ENCODE peak calls at places on chromosomes 1 and 21, in five cellular contexts. One of them, this sample, is unnamed.

GRCh38 chr1:194117582-194117981 is 931.2 kb upstream of the B3GALT2 start:
- DNase-seq in esophagus muscularis mucosa: no peak
- DNase-seq in mammary epithelial cell: no peak
- DNase-seq in AG10803: no peak
- DNase-seq in prostate gland: no peak
- DNase-seq in this sample: peak

GRCh38 chr21:45981641-45982255 is at the start of gene COL6A1:
- DNase-seq in esophagus muscularis mucosa: no peak
- DNase-seq in mammary epithelial cell: peak
- DNase-seq in AG10803: peak
- DNase-seq in prostate gland: peak
- DNase-seq in this sample: peak

GRCh38 chr1:215645182-215645581 is 78.1 kb downstream of the KCTD3 start:
- DNase-seq in esophagus muscularis mucosa: no peak
- DNase-seq in mammary epithelial cell: no peak
- DNase-seq in AG10803: no peak
- DNase-seq in prostate gland: no peak
- DNase-seq in this sample: no peak

GRCh38 chr1:201713093-201713810 is 115.7 kb upstream of the IPO9 start:
- DNase-seq in esophagus muscularis mucosa: peak
- DNase-seq in mammary epithelial cell: peak
- DNase-seq in AG10803: peak
- DNase-seq in prostate gland: peak
- DNase-seq in this sample: no peak

GRCh38 chr21:36430841-36431240 is 45.6 kb downstream of the CHAF1B start:
- DNase-seq in esophagus muscularis mucosa: no peak
- DNase-seq in mammary epithelial cell: peak
- DNase-seq in AG10803: no peak
- DNase-seq in prostate gland: no peak
- DNase-seq in this sample: no peak

GRCh38 chr1:73736125-73736524 is 461.9 kb downstream of the LRRIQ3 start:
- DNase-seq in esophagus muscularis mucosa: no peak
- DNase-seq in mammary epithelial cell: no peak
- DNase-seq in AG10803: no peak
- DNase-seq in prostate gland: no peak
- DNase-seq in this sample: no peak

GRCh38 chr1:103106426-103107321 is 1.6 kb downstream of the COL11A1 start:
- DNase-seq in esophagus muscularis mucosa: no peak
- DNase-seq in mammary epithelial cell: peak
- DNase-seq in AG10803: peak
- DNase-seq in prostate gland: peak
- DNase-seq in this sample: peak

GRCh38 chr1:55632906-55633305 is 417.7 kb upstream of the USP24 start:
- DNase-seq in esophagus muscularis mucosa: peak
- DNase-seq in mammary epithelial cell: peak
- DNase-seq in AG10803: no peak
- DNase-seq in prostate gland: no peak
- DNase-seq in this sample: no peak

GRCh38 chr1:194056169-194056568 is 869.8 kb upstream of the B3GALT2 start:
- DNase-seq in esophagus muscularis mucosa: no peak
- DNase-seq in mammary epithelial cell: no peak
- DNase-seq in AG10803: no peak
- DNase-seq in prostate gland: no peak
- DNase-seq in this sample: no peak

GRCh38 chr1:9629445-9630201 is 21.9 kb upstream of the PIK3CD start:
- DNase-seq in esophagus muscularis mucosa: no peak
- DNase-seq in mammary epithelial cell: no peak
- DNase-seq in AG10803: no peak
- DNase-seq in prostate gland: no peak
- DNase-seq in this sample: no peak

GRCh38 chr1:19651141-19651737 is 7.1 kb downstream of the NBL1 start:
- DNase-seq in esophagus muscularis mucosa: no peak
- DNase-seq in mammary epithelial cell: no peak
- DNase-seq in AG10803: peak
- DNase-seq in prostate gland: peak
- DNase-seq in this sample: peak

GRCh38 chr1:56302878-56303277 is 276.5 kb downstream of the PLPP3 start:
- DNase-seq in esophagus muscularis mucosa: no peak
- DNase-seq in mammary epithelial cell: no peak
- DNase-seq in AG10803: no peak
- DNase-seq in prostate gland: no peak
- DNase-seq in this sample: no peak

GRCh38 chr1:91608876-91609275 is 108.2 kb downstream of the CDC7 start:
- DNase-seq in esophagus muscularis mucosa: no peak
- DNase-seq in mammary epithelial cell: peak
- DNase-seq in AG10803: peak
- DNase-seq in prostate gland: no peak
- DNase-seq in this sample: no peak

GRCh38 chr1:25232027-25232865 is at the start of gene SYF2:
- DNase-seq in esophagus muscularis mucosa: peak
- DNase-seq in mammary epithelial cell: peak
- DNase-seq in AG10803: peak
- DNase-seq in prostate gland: peak
- DNase-seq in this sample: peak

GRCh38 chr1:229258031-229258850 is 12.7 kb upstream of the RAB4A start:
- DNase-seq in esophagus muscularis mucosa: no peak
- DNase-seq in mammary epithelial cell: no peak
- DNase-seq in AG10803: peak
- DNase-seq in prostate gland: peak
- DNase-seq in this sample: peak

GRCh38 chr1:9371391-9371935 is 78.8 kb downstream of the SPSB1 start:
- DNase-seq in esophagus muscularis mucosa: peak
- DNase-seq in mammary epithelial cell: no peak
- DNase-seq in AG10803: peak
- DNase-seq in prostate gland: peak
- DNase-seq in this sample: no peak

DNA sequence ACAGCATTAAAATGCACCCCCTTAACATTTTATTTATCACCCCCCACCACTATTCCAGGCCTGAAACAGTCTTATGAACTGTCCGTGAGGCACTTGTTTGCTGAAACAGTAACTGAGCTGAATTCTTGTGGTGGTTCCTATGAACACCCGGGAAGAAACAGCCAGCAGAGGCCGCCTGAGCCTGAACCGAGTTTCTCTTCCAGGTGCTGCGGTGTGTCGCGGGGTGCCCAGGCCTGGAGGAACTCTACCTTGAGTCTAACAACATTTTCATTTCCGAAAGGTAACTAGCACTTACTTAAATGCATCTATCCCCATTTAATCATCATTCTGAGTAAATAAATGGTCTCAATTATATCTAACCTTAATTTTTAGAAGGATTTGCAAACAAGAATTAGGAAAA is 66.8 kb downstream of the TBCE start:
- DNase-seq in esophagus muscularis mucosa: no peak
- DNase-seq in mammary epithelial cell: no peak
- DNase-seq in AG10803: no peak
- DNase-seq in prostate gland: no peak
- DNase-seq in this sample: peak
- TF ChIP-seq CTCF in esophagus muscularis mucosa: no peak
- TF ChIP-seq CTCF in mammary epithelial cell: no peak
- TF ChIP-seq CTCF in AG10803: no peak
- TF ChIP-seq CTCF in prostate gland: no peak
- TF ChIP-seq CTCF in this sample: no peak

GRCh38 chr21:44845418-44846200 is 27.7 kb upstream of the SUMO3 start:
- DNase-seq in esophagus muscularis mucosa: peak
- DNase-seq in mammary epithelial cell: no peak
- DNase-seq in AG10803: peak
- DNase-seq in prostate gland: no peak
- DNase-seq in this sample: peak
- TF ChIP-seq CTCF in esophagus muscularis mucosa: peak
- TF ChIP-seq CTCF in mammary epithelial cell: peak
- TF ChIP-seq CTCF in AG10803: peak
- TF ChIP-seq CTCF in prostate gland: no peak
- TF ChIP-seq CTCF in this sample: no peak

GRCh38 chr1:181111559-181111958 is 23.1 kb downstream of the IER5 start:
- DNase-seq in esophagus muscularis mucosa: no peak
- DNase-seq in mammary epithelial cell: peak
- DNase-seq in AG10803: no peak
- DNase-seq in prostate gland: no peak
- DNase-seq in this sample: no peak

GRCh38 chr1:181115367-181115684 is 26.8 kb downstream of the IER5 start:
- DNase-seq in esophagus muscularis mucosa: no peak
- DNase-seq in mammary epithelial cell: no peak
- DNase-seq in AG10803: no peak
- DNase-seq in prostate gland: no peak
- DNase-seq in this sample: no peak

GRCh38 chr1:181112071-181112929 is 23.8 kb downstream of the IER5 start:
- DNase-seq in esophagus muscularis mucosa: peak
- DNase-seq in mammary epithelial cell: peak
- DNase-seq in AG10803: peak
- DNase-seq in prostate gland: peak
- DNase-seq in this sample: no peak

GRCh38 chr1:181114574-181115366 is 26.3 kb downstream of the IER5 start:
- DNase-seq in esophagus muscularis mucosa: no peak
- DNase-seq in mammary epithelial cell: no peak
- DNase-seq in AG10803: no peak
- DNase-seq in prostate gland: no peak
- DNase-seq in this sample: no peak

GRCh38 chr1:181113061-181113695 is 24.7 kb downstream of the IER5 start:
- DNase-seq in esophagus muscularis mucosa: no peak
- DNase-seq in mammary epithelial cell: peak
- DNase-seq in AG10803: no peak
- DNase-seq in prostate gland: no peak
- DNase-seq in this sample: no peak
- TF ChIP-seq CTCF in esophagus muscularis mucosa: no peak
- TF ChIP-seq CTCF in mammary epithelial cell: no peak
- TF ChIP-seq CTCF in AG10803: no peak
- TF ChIP-seq CTCF in prostate gland: no peak
- TF ChIP-seq CTCF in this sample: no peak

GRCh38 chr21:27759091-27759659 is 792.3 kb upstream of the ADAMTS5 start:
- DNase-seq in esophagus muscularis mucosa: no peak
- DNase-seq in mammary epithelial cell: no peak
- DNase-seq in AG10803: peak
- DNase-seq in prostate gland: no peak
- DNase-seq in this sample: peak
- TF ChIP-seq CTCF in esophagus muscularis mucosa: peak
- TF ChIP-seq CTCF in mammary epithelial cell: peak
- TF ChIP-seq CTCF in AG10803: peak
- TF ChIP-seq CTCF in prostate gland: peak
- TF ChIP-seq CTCF in this sample: no peak

GRCh38 chr1:1780598-1781525 is 2.6 kb upstream of the NADK start:
- DNase-seq in esophagus muscularis mucosa: no peak
- DNase-seq in mammary epithelial cell: no peak
- DNase-seq in AG10803: no peak
- DNase-seq in prostate gland: no peak
- DNase-seq in this sample: no peak

GRCh38 chr1:1777950-1778826 is at the start of gene NADK:
- DNase-seq in esophagus muscularis mucosa: no peak
- DNase-seq in mammary epithelial cell: peak
- DNase-seq in AG10803: peak
- DNase-seq in prostate gland: peak
- DNase-seq in this sample: peak

GRCh38 chr1:1777510-1777909 is 760 bp downstream of the NADK start:
- DNase-seq in esophagus muscularis mucosa: no peak
- DNase-seq in mammary epithelial cell: no peak
- DNase-seq in AG10803: peak
- DNase-seq in prostate gland: no peak
- DNase-seq in this sample: no peak

GRCh38 chr1:1779691-1780597 is 1.7 kb upstream of the NADK start:
- DNase-seq in esophagus muscularis mucosa: no peak
- DNase-seq in mammary epithelial cell: peak
- DNase-seq in AG10803: peak
- DNase-seq in prostate gland: no peak
- DNase-seq in this sample: peak

DNA sequence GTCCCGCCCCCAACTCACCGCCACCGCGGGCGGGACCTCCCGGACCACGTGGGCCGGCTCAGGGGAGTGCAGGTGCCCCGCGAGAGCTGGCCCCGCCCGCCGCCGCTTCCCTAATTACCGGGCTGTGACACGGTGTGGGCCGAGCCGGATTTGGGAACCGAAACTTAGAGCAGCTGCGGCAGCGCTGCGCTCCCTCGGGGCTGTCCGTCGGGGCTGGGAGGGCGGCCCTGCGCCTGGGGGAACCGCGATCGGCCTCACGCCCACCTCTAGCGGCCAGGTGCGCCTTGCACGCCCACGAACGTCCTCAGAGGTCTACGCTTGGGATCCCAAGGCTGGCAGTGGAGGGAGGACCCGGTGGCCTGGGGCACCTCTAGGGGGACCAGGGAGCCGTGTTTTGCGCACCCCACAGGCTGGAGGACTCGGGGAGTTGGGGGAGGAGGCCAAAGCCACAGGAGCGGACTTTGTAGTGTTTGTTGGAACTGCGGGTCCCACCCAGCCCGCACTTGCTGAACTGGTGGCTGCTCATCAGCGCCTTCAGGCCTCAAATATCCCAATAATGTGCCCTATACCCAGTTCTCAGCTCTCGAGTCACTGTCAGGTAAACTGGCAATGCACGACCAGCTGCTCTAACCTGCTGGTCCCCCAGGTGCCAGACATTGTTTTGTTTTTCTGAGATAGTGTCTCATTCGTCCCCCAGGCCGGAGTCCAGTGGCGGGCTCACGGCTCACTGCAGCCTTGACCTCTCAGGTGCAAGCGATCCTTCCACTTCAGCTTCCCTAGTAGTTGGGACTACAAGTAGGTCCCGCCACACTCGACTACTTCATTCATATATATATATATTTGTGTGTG is 781 bp upstream of the NADK start:
- DNase-seq in esophagus muscularis mucosa: no peak
- DNase-seq in mammary epithelial cell: peak
- DNase-seq in AG10803: no peak
- DNase-seq in prostate gland: peak
- DNase-seq in this sample: peak
- TF ChIP-seq CTCF in esophagus muscularis mucosa: no peak
- TF ChIP-seq CTCF in mammary epithelial cell: peak
- TF ChIP-seq CTCF in AG10803: no peak
- TF ChIP-seq CTCF in prostate gland: no peak
- TF ChIP-seq CTCF in this sample: no peak